ENCODE peak calls at places on chromosomes 1 and 21, in six cellular contexts. One of them, this sample, is unnamed.

GRCh38 chr1:44568128-44568900 is 106.0 kb downstream of the TMEM53 start:
- DNase-seq in heart left ventricle: no peak
- DNase-seq in choroid plexus epithelial cell: no peak
- DNase-seq in ovary: no peak
- DNase-seq in Panc1: no peak
- DNase-seq in fibroblast of lung: no peak
- DNase-seq in this sample: no peak

GRCh38 chr1:184326278-184326677 is 60.6 kb upstream of the C1orf21 start:
- DNase-seq in ovary: no peak
- DNase-seq in choroid plexus epithelial cell: no peak
- DNase-seq in heart left ventricle: no peak
- DNase-seq in fibroblast of lung: no peak
- DNase-seq in Panc1: no peak
- DNase-seq in this sample: no peak

GRCh38 chr1:158020877-158021630 is 27.6 kb downstream of the KIRREL1 start:
- DNase-seq in choroid plexus epithelial cell: peak
- DNase-seq in fibroblast of lung: no peak
- DNase-seq in ovary: no peak
- DNase-seq in Panc1: no peak
- DNase-seq in heart left ventricle: no peak
- DNase-seq in this sample: no peak

GRCh38 chr1:212450331-212450881 is 17.7 kb downstream of the NENF start:
- DNase-seq in fibroblast of lung: no peak
- DNase-seq in ovary: no peak
- DNase-seq in Panc1: no peak
- DNase-seq in heart left ventricle: peak
- DNase-seq in choroid plexus epithelial cell: no peak
- DNase-seq in this sample: no peak

GRCh38 chr1:201859424-201859823 is 29.3 kb upstream of the SHISA4 start:
- DNase-seq in ovary: no peak
- DNase-seq in fibroblast of lung: no peak
- DNase-seq in Panc1: no peak
- DNase-seq in heart left ventricle: no peak
- DNase-seq in choroid plexus epithelial cell: no peak
- DNase-seq in this sample: no peak

GRCh38 chr21:45388611-45389296 is 16.2 kb upstream of the COL18A1 start:
- DNase-seq in ovary: no peak
- DNase-seq in choroid plexus epithelial cell: no peak
- DNase-seq in Panc1: no peak
- DNase-seq in fibroblast of lung: no peak
- DNase-seq in heart left ventricle: no peak
- DNase-seq in this sample: no peak

GRCh38 chr1:216224233-216224632 is 199.0 kb downstream of the USH2A start:
- DNase-seq in heart left ventricle: no peak
- DNase-seq in choroid plexus epithelial cell: no peak
- DNase-seq in fibroblast of lung: no peak
- DNase-seq in ovary: no peak
- DNase-seq in Panc1: no peak
- DNase-seq in this sample: no peak

GRCh38 chr1:67355745-67356424 is 48.2 kb downstream of the IL12RB2 start:
- DNase-seq in choroid plexus epithelial cell: peak
- DNase-seq in fibroblast of lung: peak
- DNase-seq in ovary: no peak
- DNase-seq in Panc1: no peak
- DNase-seq in heart left ventricle: no peak
- DNase-seq in this sample: peak

GRCh38 chr1:228487336-228488106 is at the start of gene RNF187:
- DNase-seq in Panc1: no peak
- DNase-seq in choroid plexus epithelial cell: peak
- DNase-seq in fibroblast of lung: no peak
- DNase-seq in heart left ventricle: peak
- DNase-seq in ovary: peak
- DNase-seq in this sample: no peak

GRCh38 chr1:71577451-71578131 is 496.8 kb upstream of the ZRANB2 start:
- DNase-seq in heart left ventricle: no peak
- DNase-seq in fibroblast of lung: no peak
- DNase-seq in Panc1: no peak
- DNase-seq in ovary: no peak
- DNase-seq in choroid plexus epithelial cell: no peak
- DNase-seq in this sample: no peak

GRCh38 chr1:113542221-113542701 is 151.9 kb downstream of the MAGI3 start:
- DNase-seq in choroid plexus epithelial cell: peak
- DNase-seq in heart left ventricle: no peak
- DNase-seq in fibroblast of lung: peak
- DNase-seq in Panc1: no peak
- DNase-seq in ovary: no peak
- DNase-seq in this sample: no peak

GRCh38 chr1:230427981-230428380 is 1.8 kb upstream of the PGBD5 start:
- DNase-seq in fibroblast of lung: no peak
- DNase-seq in ovary: no peak
- DNase-seq in choroid plexus epithelial cell: no peak
- DNase-seq in Panc1: no peak
- DNase-seq in heart left ventricle: no peak
- DNase-seq in this sample: no peak

GRCh38 chr1:205945056-205945455 is 1.8 kb upstream of the SLC26A9 start:
- DNase-seq in Panc1: no peak
- DNase-seq in heart left ventricle: no peak
- DNase-seq in choroid plexus epithelial cell: no peak
- DNase-seq in fibroblast of lung: no peak
- DNase-seq in ovary: no peak
- DNase-seq in this sample: no peak

GRCh38 chr1:91579658-91580228 is 79.1 kb downstream of the CDC7 start:
- DNase-seq in ovary: no peak
- DNase-seq in Panc1: no peak
- DNase-seq in choroid plexus epithelial cell: peak
- DNase-seq in heart left ventricle: no peak
- DNase-seq in fibroblast of lung: peak
- DNase-seq in this sample: no peak

GRCh38 chr1:42680045-42680444 is 2.2 kb upstream of the YBX1 start:
- DNase-seq in choroid plexus epithelial cell: no peak
- DNase-seq in fibroblast of lung: no peak
- DNase-seq in Panc1: no peak
- DNase-seq in heart left ventricle: no peak
- DNase-seq in ovary: no peak
- DNase-seq in this sample: no peak

GRCh38 chr1:35031103-35031452 is 667 bp downstream of the ZMYM6 start:
- DNase-seq in fibroblast of lung: peak
- DNase-seq in heart left ventricle: no peak
- DNase-seq in choroid plexus epithelial cell: peak
- DNase-seq in Panc1: peak
- DNase-seq in ovary: peak
- DNase-seq in this sample: peak

GRCh38 chr1:155882766-155883165 is 23.4 kb downstream of the SYT11 start:
- DNase-seq in ovary: no peak
- DNase-seq in choroid plexus epithelial cell: no peak
- DNase-seq in fibroblast of lung: no peak
- DNase-seq in Panc1: no peak
- DNase-seq in heart left ventricle: no peak
- DNase-seq in this sample: no peak

GRCh38 chr1:208808301-208808700 is 564.1 kb upstream of the PLXNA2 start:
- DNase-seq in choroid plexus epithelial cell: no peak
- DNase-seq in heart left ventricle: no peak
- DNase-seq in ovary: no peak
- DNase-seq in fibroblast of lung: no peak
- DNase-seq in Panc1: no peak
- DNase-seq in this sample: no peak

GRCh38 chr1:107683198-107683657 is 281.8 kb downstream of the VAV3 start:
- DNase-seq in choroid plexus epithelial cell: no peak
- DNase-seq in ovary: no peak
- DNase-seq in heart left ventricle: no peak
- DNase-seq in Panc1: no peak
- DNase-seq in fibroblast of lung: no peak
- DNase-seq in this sample: no peak

GRCh38 chr1:17001760-17002523 is 9.8 kb downstream of the ATP13A2 start:
- DNase-seq in heart left ventricle: no peak
- DNase-seq in Panc1: no peak
- DNase-seq in fibroblast of lung: no peak
- DNase-seq in ovary: no peak
- DNase-seq in choroid plexus epithelial cell: no peak
- DNase-seq in this sample: no peak

GRCh38 chr1:92951141-92951582 is 10.1 kb downstream of the DIPK1A start:
- DNase-seq in heart left ventricle: no peak
- DNase-seq in choroid plexus epithelial cell: peak
- DNase-seq in fibroblast of lung: peak
- DNase-seq in Panc1: no peak
- DNase-seq in ovary: no peak
- DNase-seq in this sample: no peak

GRCh38 chr1:66575739-66576138 is 41.8 kb downstream of the SGIP1 start:
- DNase-seq in Panc1: no peak
- DNase-seq in choroid plexus epithelial cell: peak
- DNase-seq in ovary: no peak
- DNase-seq in heart left ventricle: peak
- DNase-seq in fibroblast of lung: peak
- DNase-seq in this sample: no peak

GRCh38 chr21:25503981-25504380 is 103.3 kb downstream of the MRPL39 start:
- DNase-seq in choroid plexus epithelial cell: no peak
- DNase-seq in fibroblast of lung: no peak
- DNase-seq in Panc1: no peak
- DNase-seq in ovary: no peak
- DNase-seq in heart left ventricle: no peak
- DNase-seq in this sample: no peak

GRCh38 chr1:24151175-24151533 is 8.2 kb upstream of the IL22RA1 start:
- DNase-seq in Panc1: no peak
- DNase-seq in fibroblast of lung: no peak
- DNase-seq in heart left ventricle: no peak
- DNase-seq in choroid plexus epithelial cell: no peak
- DNase-seq in ovary: no peak
- DNase-seq in this sample: no peak

GRCh38 chr1:200665851-200666250 is 3.9 kb downstream of the DDX59 start:
- DNase-seq in choroid plexus epithelial cell: no peak
- DNase-seq in ovary: no peak
- DNase-seq in heart left ventricle: no peak
- DNase-seq in Panc1: no peak
- DNase-seq in fibroblast of lung: no peak
- DNase-seq in this sample: no peak
- H3K4me3 ChIP-seq in choroid plexus epithelial cell: no peak
- H3K4me3 ChIP-seq in ovary: no peak
- H3K4me3 ChIP-seq in heart left ventricle: no peak
- H3K4me3 ChIP-seq in Panc1: no peak
- H3K4me3 ChIP-seq in fibroblast of lung: no peak
- H3K4me3 ChIP-seq in this sample: no peak

GRCh38 chr1:76278711-76279386 is 204.3 kb downstream of the ST6GALNAC3 start:
- DNase-seq in Panc1: no peak
- DNase-seq in ovary: no peak
- DNase-seq in choroid plexus epithelial cell: peak
- DNase-seq in fibroblast of lung: no peak
- DNase-seq in heart left ventricle: no peak
- DNase-seq in this sample: no peak
- H3K4me3 ChIP-seq in Panc1: no peak
- H3K4me3 ChIP-seq in ovary: no peak
- H3K4me3 ChIP-seq in choroid plexus epithelial cell: no peak
- H3K4me3 ChIP-seq in fibroblast of lung: no peak
- H3K4me3 ChIP-seq in heart left ventricle: no peak
- H3K4me3 ChIP-seq in this sample: no peak

GRCh38 chr1:27556435-27556780 is 47.5 kb downstream of the AHDC1 start:
- DNase-seq in ovary: no peak
- DNase-seq in fibroblast of lung: no peak
- DNase-seq in choroid plexus epithelial cell: no peak
- DNase-seq in heart left ventricle: no peak
- DNase-seq in Panc1: no peak
- DNase-seq in this sample: no peak

GRCh38 chr1:27555700-27556424 is 48.1 kb downstream of the AHDC1 start:
- DNase-seq in ovary: peak
- DNase-seq in choroid plexus epithelial cell: peak
- DNase-seq in fibroblast of lung: peak
- DNase-seq in Panc1: no peak
- DNase-seq in heart left ventricle: peak
- DNase-seq in this sample: no peak

GRCh38 chr1:27556781-27557595 is 47.0 kb downstream of the AHDC1 start:
- DNase-seq in heart left ventricle: peak
- DNase-seq in Panc1: no peak
- DNase-seq in fibroblast of lung: peak
- DNase-seq in ovary: peak
- DNase-seq in choroid plexus epithelial cell: peak
- DNase-seq in this sample: peak

GRCh38 chr1:27559466-27560030 is 44.4 kb downstream of the AHDC1 start:
- DNase-seq in heart left ventricle: no peak
- DNase-seq in ovary: no peak
- DNase-seq in choroid plexus epithelial cell: no peak
- DNase-seq in Panc1: no peak
- DNase-seq in fibroblast of lung: no peak
- DNase-seq in this sample: no peak

GRCh38 chr1:27557596-27558340 is 46.2 kb downstream of the AHDC1 start:
- DNase-seq in heart left ventricle: peak
- DNase-seq in ovary: no peak
- DNase-seq in Panc1: no peak
- DNase-seq in choroid plexus epithelial cell: no peak
- DNase-seq in fibroblast of lung: no peak
- DNase-seq in this sample: no peak
- H3K4me3 ChIP-seq in heart left ventricle: no peak
- H3K4me3 ChIP-seq in ovary: no peak
- H3K4me3 ChIP-seq in Panc1: no peak
- H3K4me3 ChIP-seq in choroid plexus epithelial cell: no peak
- H3K4me3 ChIP-seq in fibroblast of lung: no peak
- H3K4me3 ChIP-seq in this sample: no peak

GRCh38 chr1:65267291-65268087 is 41.9 kb upstream of the DNAJC6 start:
- DNase-seq in ovary: no peak
- DNase-seq in Panc1: no peak
- DNase-seq in choroid plexus epithelial cell: no peak
- DNase-seq in heart left ventricle: no peak
- DNase-seq in fibroblast of lung: no peak
- DNase-seq in this sample: no peak

GRCh38 chr1:65263286-65263685 is 46.1 kb upstream of the DNAJC6 start:
- DNase-seq in heart left ventricle: no peak
- DNase-seq in ovary: no peak
- DNase-seq in fibroblast of lung: no peak
- DNase-seq in choroid plexus epithelial cell: no peak
- DNase-seq in Panc1: no peak
- DNase-seq in this sample: no peak

GRCh38 chr1:65266501-65266900 is 42.8 kb upstream of the DNAJC6 start:
- DNase-seq in fibroblast of lung: no peak
- DNase-seq in choroid plexus epithelial cell: no peak
- DNase-seq in Panc1: no peak
- DNase-seq in heart left ventricle: no peak
- DNase-seq in ovary: no peak
- DNase-seq in this sample: no peak

GRCh38 chr1:65264197-65264929 is 45.0 kb upstream of the DNAJC6 start:
- DNase-seq in heart left ventricle: no peak
- DNase-seq in Panc1: no peak
- DNase-seq in choroid plexus epithelial cell: peak
- DNase-seq in ovary: no peak
- DNase-seq in fibroblast of lung: peak
- DNase-seq in this sample: no peak

GRCh38 chr1:65265296-65266271 is 43.8 kb upstream of the DNAJC6 start:
- DNase-seq in choroid plexus epithelial cell: peak
- DNase-seq in ovary: peak
- DNase-seq in fibroblast of lung: peak
- DNase-seq in Panc1: no peak
- DNase-seq in heart left ventricle: peak
- DNase-seq in this sample: no peak
- H3K4me3 ChIP-seq in choroid plexus epithelial cell: peak
- H3K4me3 ChIP-seq in ovary: peak
- H3K4me3 ChIP-seq in fibroblast of lung: peak
- H3K4me3 ChIP-seq in Panc1: peak
- H3K4me3 ChIP-seq in heart left ventricle: peak
- H3K4me3 ChIP-seq in this sample: peak

This sample was measured in astrocyte of the cerebellum.